ENCODE peak calls at places on chromosome 4, in nine cellular contexts. I is cardiac fibroblast; Z is lower leg skin; D is cardiac muscle cell; W is CD8-positive, alpha-beta T cell; V is kidney; Y is epithelial cell of esophagus; X is fibroblast of pulmonary artery; G is GM23338. H is an unnamed sample.

GRCh38 chr4:25928320-25928955 is 14.4 kb downstream of the SMIM20 start:
- DNase-seq in I (no peak), Z (no peak), D (no peak), W (no peak), V (no peak), Y (no peak), X (no peak), G (no peak), H (no peak)

GRCh38 chr4:108965031-108965430 is 202.2 kb upstream of the ETNPPL start:
- DNase-seq in I (no peak), Z (no peak), D (no peak), W (no peak), V (no peak), Y (no peak), X (no peak), G (no peak), H (no peak)

GRCh38 chr4:159764343-159764952 is 661.6 kb downstream of the RAPGEF2 start:
- DNase-seq in I (peak), Z (no peak), D (peak), W (no peak), V (no peak), Y (peak), X (peak), G (peak), H (no peak)

GRCh38 chr4:83240379-83240875 is 44.2 kb downstream of the COQ2 start:
- DNase-seq in I (no peak), Z (no peak), D (no peak), W (no peak), V (no peak), Y (no peak), X (no peak), G (no peak), H (no peak)

GRCh38 chr4:38114435-38114834 is 154.2 kb downstream of the PTTG2 start:
- DNase-seq in I (peak), Z (peak), D (peak), W (no peak), V (no peak), Y (peak), X (no peak), G (peak), H (no peak)

GRCh38 chr4:120317713-120318112 is 251.1 kb upstream of the MAD2L1 start:
- DNase-seq in I (no peak), Z (no peak), D (no peak), W (no peak), V (no peak), Y (no peak), X (no peak), G (no peak), H (no peak)

GRCh38 chr4:87375719-87376291 is 15.2 kb downstream of the HSD17B11 start:
- DNase-seq in I (peak), Z (no peak), D (peak), W (no peak), V (no peak), Y (peak), X (peak), G (peak), H (peak)

GRCh38 chr4:48575964-48576363 is 85.9 kb downstream of the ZAR1 start:
- DNase-seq in I (peak), Z (no peak), D (no peak), W (no peak), V (no peak), Y (peak), X (peak), G (no peak), H (no peak)

GRCh38 chr4:18077808-18078207 is 56.3 kb upstream of the LCORL start:
- DNase-seq in I (no peak), Z (no peak), D (no peak), W (no peak), V (no peak), Y (no peak), X (no peak), G (no peak), H (no peak)

GRCh38 chr4:98851806-98852205 is 77.1 kb downstream of the EIF4E start:
- DNase-seq in I (peak), Z (no peak), D (no peak), W (no peak), V (no peak), Y (no peak), X (peak), G (peak), H (peak)

GRCh38 chr4:75673959-75674328 is 733 bp upstream of the G3BP2 start:
- DNase-seq in I (peak), Z (no peak), D (peak), W (no peak), V (no peak), Y (no peak), X (peak), G (peak), H (no peak)

GRCh38 chr4:168881754-168882153 is 128.3 kb downstream of the CBR4 start:
- DNase-seq in I (no peak), Z (no peak), D (no peak), W (no peak), V (no peak), Y (peak), X (no peak), G (no peak), H (no peak)

GRCh38 chr4:2281575-2282343 is 19.9 kb upstream of the MXD4 start:
- DNase-seq in I (peak), Z (no peak), D (no peak), W (peak), V (peak), Y (no peak), X (peak), G (no peak), H (no peak)

GRCh38 chr4:8136972-8137710 is 21.5 kb downstream of the ABLIM2 start:
- DNase-seq in I (no peak), Z (no peak), D (no peak), W (no peak), V (no peak), Y (no peak), X (no peak), G (no peak), H (no peak)

GRCh38 chr4:7581477-7581876 is 146.7 kb upstream of the PSAPL1 start:
- DNase-seq in I (no peak), Z (no peak), D (peak), W (peak), V (no peak), Y (no peak), X (peak), G (peak), H (no peak)

GRCh38 chr4:52864816-52865215 is 2.7 kb downstream of the RASL11B start:
- DNase-seq in I (peak), Z (no peak), D (no peak), W (no peak), V (no peak), Y (no peak), X (peak), G (no peak), H (peak)

GRCh38 chr4:177163532-177163931 is 146.1 kb upstream of the NEIL3 start:
- DNase-seq in I (peak), Z (no peak), D (no peak), W (no peak), V (no peak), Y (no peak), X (no peak), G (no peak), H (no peak)

GRCh38 chr4:129350800-129351199 is 254.8 kb downstream of the C4orf33 start:
- DNase-seq in I (peak), Z (no peak), D (no peak), W (no peak), V (no peak), Y (peak), X (no peak), G (no peak), H (no peak)

GRCh38 chr4:48215977-48216376 is 53.7 kb downstream of the TEC start:
- DNase-seq in I (no peak), Z (no peak), D (no peak), W (no peak), V (no peak), Y (no peak), X (no peak), G (no peak), H (no peak)

GRCh38 chr4:21113496-21114213 is 413.4 kb downstream of the PACRGL start:
- DNase-seq in I (peak), Z (no peak), D (no peak), W (no peak), V (no peak), Y (peak), X (peak), G (no peak), H (no peak)

GRCh38 chr4:84751707-84752106 is 168.8 kb downstream of the CDS1 start:
- DNase-seq in I (peak), Z (no peak), D (no peak), W (no peak), V (no peak), Y (no peak), X (no peak), G (no peak), H (no peak)

GRCh38 chr4:25531272-25531671 is 124.4 kb upstream of the SLC34A2 start:
- DNase-seq in I (no peak), Z (no peak), D (no peak), W (no peak), V (no peak), Y (no peak), X (peak), G (peak), H (no peak)

GRCh38 chr4:138242076-138242829 is at the start of gene SLC7A11:
- DNase-seq in I (peak), Z (peak), D (peak), W (peak), V (no peak), Y (peak), X (peak), G (peak), H (peak)

GRCh38 chr4:184279496-184280082 is 61.9 kb upstream of the ENPP6 start:
- DNase-seq in I (no peak), Z (no peak), D (no peak), W (no peak), V (no peak), Y (no peak), X (no peak), G (no peak), H (no peak)

GRCh38 chr4:180827610-180828009 is 1415.6 kb upstream of the TENM3 start:
- DNase-seq in I (peak), Z (no peak), D (no peak), W (no peak), V (no peak), Y (peak), X (peak), G (no peak), H (no peak)

GRCh38 chr4:61500883-61501282 is 300.8 kb downstream of the ADGRL3 start:
- DNase-seq in I (peak), Z (no peak), D (no peak), W (no peak), V (no peak), Y (peak), X (peak), G (peak), H (no peak)

GRCh38 chr4:86338989-86339388 is 20.9 kb downstream of the MAPK10 start:
- DNase-seq in I (peak), Z (no peak), D (no peak), W (no peak), V (no peak), Y (peak), X (peak), G (no peak), H (peak)

GRCh38 chr4:53562409-53562808 is 28.9 kb downstream of the LNX1 start:
- DNase-seq in I (no peak), Z (no peak), D (no peak), W (no peak), V (no peak), Y (no peak), X (no peak), G (no peak), H (no peak)

GRCh38 chr4:148495463-148495862 is 53.2 kb upstream of the NR3C2 start:
- DNase-seq in I (peak), Z (no peak), D (no peak), W (no peak), V (no peak), Y (peak), X (no peak), G (no peak), H (no peak)

GRCh38 chr4:106594291-106594952 is 225.8 kb upstream of the GIMD1 start:
- DNase-seq in I (peak), Z (no peak), D (no peak), W (no peak), V (no peak), Y (peak), X (no peak), G (no peak), H (no peak)

GRCh38 chr4:169723207-169723606 is 34.5 kb downstream of the HPF1 start:
- DNase-seq in I (peak), Z (no peak), D (peak), W (no peak), V (no peak), Y (peak), X (peak), G (peak), H (no peak)

GRCh38 chr4:186366326-186366725 is 100.3 kb downstream of the F11 start:
- DNase-seq in I (no peak), Z (no peak), D (no peak), W (no peak), V (no peak), Y (no peak), X (no peak), G (peak), H (no peak)
- TF ChIP-seq CTCF in I (no peak), Z (no peak), D (no peak), W (no peak), V (no peak), Y (no peak), X (no peak), G (peak), H (no peak)

GRCh38 chr4:80266267-80266901 is at the start of gene FGF5:
- DNase-seq in I (peak), Z (no peak), D (peak), W (no peak), V (peak), Y (peak), X (peak), G (peak), H (peak)
- H3K4me3 ChIP-seq in I (peak), Z (peak), D (peak), W (peak), V (peak), Y (peak), X (peak), G (peak), H (peak)

GRCh38 chr4:4384837-4385236 is 2.1 kb upstream of the NSG1 start:
- DNase-seq in I (peak), Z (no peak), D (peak), W (no peak), V (peak), Y (peak), X (peak), G (peak), H (no peak)
- TF ChIP-seq CTCF in I (peak), Z (no peak), D (peak), W (peak), V (peak), Y (peak), X (peak), G (peak), H (peak)

GRCh38 chr4:33841120-33841519 is 2403.2 kb downstream of the ARAP2 start:
- DNase-seq in I (no peak), Z (no peak), D (no peak), W (no peak), V (no peak), Y (no peak), X (no peak), G (peak), H (no peak)
- H3K4me3 ChIP-seq in I (no peak), Z (no peak), D (no peak), W (no peak), V (no peak), Y (no peak), X (no peak), G (peak), H (no peak)

H was measured in AG04449.